ENCODE peak calls at places on chromosomes 12 and 14, in nine cellular contexts. F, I, N, Z, J, L, B, T and R are unnamed samples.

GRCh38 chr12:100445081-100445481 is 28.6 kb upstream of the NR1H4 start:
- DNase-seq in F (no peak), I (no peak), N (no peak), Z (no peak), J (no peak), L (no peak), B (no peak), T (peak; percentile 85), R (no peak)

GRCh38 chr14:20609215-20610001 is 18.2 kb upstream of the RNASE12 start:
- DNase-seq in F (peak; percentile 46), I (peak; percentile 92), N (peak; percentile 83), Z (peak; percentile 87), J (peak; percentile 96), L (no peak), B (peak; percentile 60), T (peak; percentile 96), R (peak; percentile 94)

GRCh38 chr14:62592877-62593276 is 452.4 kb downstream of the KCNH5 start:
- DNase-seq in F (no peak), I (no peak), N (no peak), Z (no peak), J (peak; percentile 34), L (no peak), B (no peak), T (no peak), R (no peak)

GRCh38 chr14:24213866-24214652 is 771 bp upstream of the CHMP4A start:
- DNase-seq in F (no peak), I (no peak), N (peak; percentile 13), Z (no peak), J (no peak), L (no peak), B (no peak), T (peak; percentile 42), R (no peak)

GRCh38 chr14:24670594-24670993 is 36.6 kb upstream of the GZMB start:
- DNase-seq in F (no peak), I (no peak), N (no peak), Z (no peak), J (no peak), L (no peak), B (no peak), T (no peak), R (no peak)

GRCh38 chr12:93767524-93767863 is 90.3 kb downstream of the CRADD start:
- DNase-seq in F (no peak), I (no peak), N (no peak), Z (no peak), J (no peak), L (no peak), B (no peak), T (no peak), R (no peak)

GRCh38 chr14:64510825-64511679 is 6.5 kb downstream of the ZBTB1 start:
- DNase-seq in F (peak; percentile 61), I (peak; percentile 81), N (peak; percentile 75), Z (peak; percentile 64), J (peak; percentile 89), L (peak; percentile 20), B (peak; percentile 46), T (peak; percentile 64), R (peak; percentile 52)

GRCh38 chr12:1369942-1370620 is 224.3 kb downstream of the FBXL14 start:
- DNase-seq in F (no peak), I (no peak), N (no peak), Z (no peak), J (no peak), L (no peak), B (no peak), T (no peak), R (no peak)

GRCh38 chr12:105933671-105934665 is 204.8 kb downstream of the NUAK1 start:
- DNase-seq in F (no peak), I (peak; percentile 99), N (peak; percentile 71), Z (no peak), J (peak; percentile 95), L (peak; percentile 21), B (no peak), T (no peak), R (peak; percentile 95)

GRCh38 chr14:68785817-68786490 is 6.9 kb downstream of the ZFP36L1 start:
- DNase-seq in F (peak; percentile 24), I (peak; percentile 76), N (no peak), Z (no peak), J (peak; percentile 39), L (no peak), B (no peak), T (no peak), R (no peak)

GRCh38 chr14:103066399-103066798 is 9.1 kb upstream of the CDC42BPB start:
- DNase-seq in F (no peak), I (no peak), N (no peak), Z (no peak), J (no peak), L (no peak), B (no peak), T (peak; percentile 47), R (no peak)

GRCh38 chr14:29444216-29444615 is 483.4 kb downstream of the PRKD1 start:
- DNase-seq in F (no peak), I (no peak), N (no peak), Z (no peak), J (no peak), L (no peak), B (no peak), T (no peak), R (no peak)

GRCh38 chr12:93048646-93049045 is 119.6 kb upstream of the EEA1 start:
- DNase-seq in F (no peak), I (no peak), N (no peak), Z (no peak), J (no peak), L (no peak), B (no peak), T (peak; percentile 84), R (no peak)

GRCh38 chr14:50083467-50084337 is 32.7 kb downstream of the VCPKMT start:
- DNase-seq in F (peak; percentile 48), I (no peak), N (no peak), Z (no peak), J (peak; percentile 52), L (no peak), B (no peak), T (no peak), R (no peak)

GRCh38 chr12:107327783-107328182 is 234.4 kb upstream of the CRY1 start:
- DNase-seq in F (no peak), I (no peak), N (no peak), Z (no peak), J (no peak), L (no peak), B (no peak), T (no peak), R (no peak)

DNA sequence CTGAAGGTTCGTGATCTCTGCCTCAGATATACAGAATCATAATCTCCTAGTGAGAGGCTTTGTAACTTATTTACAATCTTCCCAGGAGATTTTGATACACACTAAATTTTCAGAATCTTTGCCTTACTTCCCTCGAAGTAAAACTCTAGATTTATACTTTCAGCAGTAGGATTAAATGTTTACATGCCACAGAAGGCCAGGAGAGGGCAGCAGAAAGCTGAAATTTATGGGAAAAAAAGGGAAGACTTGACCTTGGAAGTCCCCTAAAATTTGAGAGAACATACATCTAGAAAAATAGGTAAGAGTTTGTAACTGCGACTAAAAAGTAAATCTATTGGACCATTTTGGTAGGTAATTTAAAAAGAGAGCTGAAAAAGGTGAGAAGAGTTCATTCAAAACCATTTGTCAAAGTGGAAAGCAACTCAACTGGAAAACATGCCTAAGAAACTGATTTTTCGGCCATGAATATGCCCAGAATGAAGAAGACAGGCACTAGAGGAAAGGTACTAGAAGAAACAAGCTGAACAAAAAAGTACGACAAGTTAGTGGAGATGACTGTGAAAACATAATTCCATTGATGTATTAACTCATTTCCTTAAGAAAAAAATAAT is 242.0 kb upstream of the MDGA2 start:
- DNase-seq in F (no peak), I (peak; percentile 32), N (no peak), Z (peak; percentile 17), J (peak; percentile 25), L (no peak), B (no peak), T (peak; percentile 9), R (no peak)
- H3K4me1 ChIP-seq in F (no peaks in the 10 kb centered on the region), I (no peaks in the 10 kb centered on the region), N (no peaks in the 10 kb centered on the region), Z (no peaks in the 10 kb centered on the region), J (peaks cover 4% of the 10 kb centered on the region), L (no peaks in the 10 kb centered on the region), B (no peaks in the 10 kb centered on the region), T (no peaks in the 10 kb centered on the region), R (no peaks in the 10 kb centered on the region)

GRCh38 chr12:113060336-113060960 is 3.9 kb downstream of the DTX1 start:
- DNase-seq in F (no peak), I (no peak), N (no peak), Z (no peak), J (no peak), L (no peak), B (no peak), T (no peak), R (no peak)
- H3K4me3 ChIP-seq in F (no peak overlapping the region), I (no peak overlapping the region), N (no peak overlapping the region), Z (no peak overlapping the region), J (no peak overlapping the region), L (no peak overlapping the region), B (no peak overlapping the region), T (no peak overlapping the region), R (no peak overlapping the region)

DNA sequence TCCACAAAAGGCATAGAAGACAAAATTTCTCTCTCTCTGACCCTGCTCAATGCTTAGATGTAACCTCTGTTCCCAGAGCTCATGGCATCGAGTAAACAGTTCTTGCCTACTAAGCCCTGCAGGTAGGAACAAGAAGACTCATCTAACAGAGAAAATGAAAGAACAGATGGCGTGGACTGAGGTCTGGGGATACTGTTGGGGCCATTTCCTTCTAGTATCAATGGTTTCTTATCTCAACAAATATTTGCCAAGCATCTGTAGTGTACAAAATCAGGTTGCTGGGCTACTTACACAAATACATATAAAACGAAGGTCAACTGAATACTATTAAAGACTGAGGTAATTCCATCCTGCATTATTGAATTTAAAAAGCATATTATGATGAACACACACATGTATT is 93.3 kb downstream of the RIMBP2 start:
- DNase-seq in F (no peak), I (no peak), N (no peak), Z (no peak), J (no peak), L (no peak), B (no peak), T (no peak), R (no peak)
- H3K9me3 ChIP-seq in F (no peaks in the 10 kb centered on the region), I (no peaks in the 10 kb centered on the region), N (no peaks in the 10 kb centered on the region), Z (peaks cover 13% of the 10 kb centered on the region), J (peaks cover 11% of the 10 kb centered on the region), L (no peaks in the 10 kb centered on the region), B (no peaks in the 10 kb centered on the region), T (no peaks in the 10 kb centered on the region), R (peaks cover 3% of the 10 kb centered on the region)

GRCh38 chr12:113477171-113477841 is 5.6 kb upstream of the LHX5 start:
- DNase-seq in F (no peak), I (no peak), N (no peak), Z (no peak), J (no peak), L (no peak), B (no peak), T (no peak), R (no peak)

GRCh38 chr12:113479193-113479577 is 7.5 kb upstream of the LHX5 start:
- DNase-seq in F (no peak), I (no peak), N (no peak), Z (no peak), J (no peak), L (no peak), B (no peak), T (no peak), R (no peak)

GRCh38 chr12:113476093-113476986 is 4.7 kb upstream of the LHX5 start:
- DNase-seq in F (no peak), I (no peak), N (no peak), Z (no peak), J (no peak), L (no peak), B (no peak), T (no peak), R (no peak)

GRCh38 chr12:113478351-113479011 is 6.8 kb upstream of the LHX5 start:
- DNase-seq in F (no peak), I (no peak), N (no peak), Z (no peak), J (no peak), L (no peak), B (no peak), T (no peak), R (no peak)

GRCh38 chr12:113477842-113478215 is 6.2 kb upstream of the LHX5 start:
- DNase-seq in F (no peak), I (no peak), N (no peak), Z (no peak), J (no peak), L (no peak), B (no peak), T (no peak), R (no peak)
- H3K4me1 ChIP-seq in F (peaks cover 5% of the 10 kb centered on the region), I (no peaks in the 10 kb centered on the region), N (no peaks in the 10 kb centered on the region), Z (peaks cover 2% of the 10 kb centered on the region), J (peaks cover 6% of the 10 kb centered on the region), L (no peaks in the 10 kb centered on the region), B (no peaks in the 10 kb centered on the region), T (no peaks in the 10 kb centered on the region), R (no peaks in the 10 kb centered on the region)